ENCODE peak calls at places on chromosomes 13 and 19, in four cellular contexts. S, K, L and A are unnamed samples.

GRCh38 chr19:711224-711623 is 2.5 kb downstream of the PALM start:
- DNase-seq in L (no peak), S (no peak), K (no peak), A (no peak)

GRCh38 chr19:7288977-7289376 is 5.2 kb downstream of the INSR start:
- DNase-seq in K (no peak), S (no peak), L (no peak), A (no peak)

GRCh38 chr19:51903192-51903591 is 1.6 kb downstream of the ZNF649 start:
- DNase-seq in K (no peak), S (no peak), L (no peak), A (no peak)

GRCh38 chr19:48350856-48351255 is 12.9 kb downstream of the TMEM143 start:
- DNase-seq in L (no peak), S (no peak), K (no peak), A (no peak)

GRCh38 chr19:16889883-16890460 is 1.2 kb downstream of the F2RL3 start:
- DNase-seq in L (no peak), K (no peak), S (no peak), A (no peak)

GRCh38 chr13:34467450-34468083 is 474.5 kb upstream of the NBEA start:
- DNase-seq in S (no peak), K (no peak), L (no peak), A (no peak)

GRCh38 chr19:19371056-19371455 is 34.4 kb upstream of the GATAD2A start:
- DNase-seq in L (no peak), S (no peak), K (no peak), A (no peak)

GRCh38 chr13:110913322-110913721 is 1.5 kb downstream of the ANKRD10 start:
- DNase-seq in K (no peak), S (no peak), L (no peak), A (no peak)

GRCh38 chr13:95822303-95822702 is 145.4 kb downstream of the DNAJC3 start:
- DNase-seq in S (no peak), K (no peak), L (no peak), A (no peak)

GRCh38 chr19:16496613-16496983 is 404 bp downstream of the C19orf44 start:
- DNase-seq in K (peak), L (no peak), S (peak), A (peak)

GRCh38 chr19:6639439-6639838 is 30.5 kb downstream of the TNFSF14 start:
- DNase-seq in L (no peak), S (no peak), K (no peak), A (no peak)

GRCh38 chr13:44549461-44549860 is 26.7 kb downstream of the TSC22D1 start:
- DNase-seq in S (no peak), L (no peak), K (no peak), A (no peak)

GRCh38 chr19:30778961-30779690 is 406.9 kb downstream of the ZNF536 start:
- DNase-seq in K (no peak), L (no peak), S (no peak), A (no peak)

GRCh38 chr19:10270180-10270615 is 722 bp upstream of the ICAM1 start:
- DNase-seq in K (no peak), S (peak), L (peak), A (no peak)

GRCh38 chr19:3210347-3211017 is 14.0 kb upstream of the CELF5 start:
- DNase-seq in K (no peak), L (peak), S (peak), A (no peak)

GRCh38 chr13:93318538-93318937 is 91.9 kb downstream of the GPC6 start:
- DNase-seq in L (no peak), K (no peak), S (no peak), A (no peak)

GRCh38 chr19:54159352-54160181 is at the start of gene LENG1:
- DNase-seq in K (peak), L (peak), S (peak), A (peak)

GRCh38 chr19:54162241-54162805 is 2.8 kb upstream of the LENG1 start:
- DNase-seq in S (peak), L (peak), K (peak), A (no peak)

GRCh38 chr19:54162884-54163283 is 3.4 kb upstream of the LENG1 start:
- DNase-seq in L (no peak), S (no peak), K (no peak), A (no peak)

GRCh38 chr19:54160182-54160811 is 776 bp upstream of the LENG1 start:
- DNase-seq in K (no peak), S (no peak), L (no peak), A (no peak)

GRCh38 chr19:54160948-54161347 is 1.4 kb upstream of the LENG1 start:
- DNase-seq in L (no peak), K (no peak), S (no peak), A (no peak)
- H3K4me3 ChIP-seq in L (no peak), K (peak), S (peak), A (peak)

GRCh38 chr19:38389957-38390924 is 1.7 kb downstream of the SPRED3 start:
- DNase-seq in S (no peak), K (no peak), L (no peak), A (no peak)
- H3K4me3 ChIP-seq in S (no peak), K (peak), L (no peak), A (peak)

DNA sequence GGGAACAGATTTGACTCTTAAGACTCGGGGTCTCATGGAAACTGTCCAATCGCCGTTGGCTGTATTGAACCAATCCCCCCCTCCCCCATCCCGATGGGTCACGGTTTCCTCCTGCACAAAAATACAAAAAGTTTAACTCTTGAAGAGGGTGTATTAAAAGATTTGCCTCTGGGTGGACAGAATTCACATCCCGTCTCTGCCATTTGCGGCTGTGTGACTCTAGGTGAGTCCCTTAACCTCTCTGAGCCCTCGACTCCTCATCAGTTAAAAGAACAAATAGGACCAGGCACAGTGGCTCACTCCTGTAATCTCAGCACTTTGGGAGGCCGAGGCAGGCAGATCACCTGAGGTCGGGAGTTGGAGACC is 31.3 kb upstream of the FEM1A start:
- DNase-seq in S (no peak), K (no peak), L (no peak), A (no peak)
- H3K4me3 ChIP-seq in S (peak), K (peak), L (peak), A (peak)

DNA sequence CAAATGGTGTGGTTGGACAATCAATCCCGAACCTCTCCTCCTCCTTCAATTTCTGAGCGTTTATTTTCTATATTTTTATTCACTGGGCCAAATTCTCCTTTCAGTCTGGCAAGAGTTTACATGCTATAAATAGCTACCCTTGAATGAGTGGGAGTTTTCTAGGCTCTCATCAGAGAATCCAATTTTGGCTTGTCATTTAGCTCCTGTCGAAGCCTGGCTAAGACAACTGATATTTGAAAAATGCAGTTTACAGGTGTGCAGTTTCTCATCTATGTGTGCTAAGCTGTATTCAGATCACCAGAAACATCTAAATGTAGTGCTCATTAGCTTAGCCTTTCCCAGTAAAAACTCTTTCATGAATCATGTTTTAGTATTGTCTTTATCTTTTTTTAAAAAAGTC is 61.9 kb downstream of the OLFM4 start:
- DNase-seq in S (no peak), K (no peak), L (no peak), A (no peak)
- H3K4me3 ChIP-seq in S (no peak), K (no peak), L (no peak), A (no peak)